ENCODE peak calls at places on chromosomes 12 and 14, in five cellular contexts. G is cardiac muscle cell, L is tibial artery, Y is brain microvascular endothelial cell, J is esophagus squamous epithelium. W is an unnamed sample.

GRCh38 chr14:35420036-35420811 is 15.7 kb upstream of the NFKBIA start:
- DNase-seq in G (peak; percentile 50), Y (no peak), J (no peak), L (no peak), W (no peak)

GRCh38 chr12:66804555-66804954 is 125.7 kb upstream of the GRIP1 start:
- DNase-seq in Y (no peak), J (no peak), L (no peak), G (no peak), W (no peak)

GRCh38 chr12:67410667-67411067 is 141.5 kb downstream of the CAND1 start:
- DNase-seq in J (no peak), G (peak; percentile 39), Y (no peak), L (no peak), W (peak; percentile 32)

GRCh38 chr14:35201066-35201465 is 78.7 kb downstream of the PRORP start:
- DNase-seq in G (no peak), Y (no peak), L (no peak), J (no peak), W (no peak)

GRCh38 chr12:85468356-85469157 is 188.5 kb downstream of the ALX1 start:
- DNase-seq in Y (peak; percentile 63), J (no peak), G (peak; percentile 76), L (peak; percentile 56), W (peak; percentile 59)

GRCh38 chr12:82620917-82621316 is 65.8 kb upstream of the TMTC2 start:
- DNase-seq in G (no peak), J (no peak), L (no peak), Y (no peak), W (no peak)

GRCh38 chr14:70808023-70808401 is 1.3 kb downstream of the MAP3K9 start:
- DNase-seq in L (no peak), G (no peak), Y (no peak), J (no peak), W (peak; percentile 55)

GRCh38 chr14:88599761-88600439 is 37.1 kb downstream of the ZC3H14 start:
- DNase-seq in L (no peak), G (no peak), Y (no peak), J (no peak), W (no peak)

GRCh38 chr12:66598081-66598480 is 80.8 kb downstream of the GRIP1 start:
- DNase-seq in G (no peak), J (no peak), Y (no peak), L (no peak), W (no peak)

GRCh38 chr14:74965770-74966153 is 10.4 kb upstream of the PGF start:
- DNase-seq in Y (no peak), L (no peak), G (peak; percentile 29), J (no peak), W (no peak)

GRCh38 chr12:49970030-49970429 is 2.7 kb upstream of the AQP6 start:
- DNase-seq in J (no peak), G (no peak), Y (no peak), L (peak; percentile 46), W (no peak)

GRCh38 chr14:68659021-68659931 is 133.6 kb downstream of the ZFP36L1 start:
- DNase-seq in J (no peak), Y (no peak), G (peak; percentile 64), L (peak; percentile 59), W (no peak)

GRCh38 chr14:102255401-102256190 is 49.4 kb downstream of the MOK start:
- DNase-seq in L (no peak), J (no peak), G (peak; percentile 82), Y (no peak), W (no peak)

GRCh38 chr12:89883630-89884364 is 175.2 kb upstream of the ATP2B1 start:
- DNase-seq in G (peak; percentile 37), Y (no peak), J (no peak), L (no peak), W (no peak)

GRCh38 chr12:99043319-99043914 is 398.3 kb downstream of the APAF1 start:
- DNase-seq in G (peak; percentile 78), Y (peak; percentile 61), L (no peak), J (no peak), W (peak; percentile 74)

GRCh38 chr12:64618953-64619590 is 8.8 kb downstream of the RASSF3 start:
- DNase-seq in Y (peak; percentile 19), J (no peak), G (peak; percentile 83), L (no peak), W (no peak)

GRCh38 chr12:95443458-95443857 is 30.5 kb upstream of the METAP2 start:
- DNase-seq in Y (no peak), L (no peak), J (no peak), G (no peak), W (no peak)

GRCh38 chr12:6272300-6273208 is 37.9 kb upstream of the PLEKHG6 start:
- DNase-seq in G (no peak), Y (no peak), J (no peak), L (no peak), W (no peak)

GRCh38 chr12:68349083-68349700 is 17.0 kb upstream of the MDM1 start:
- DNase-seq in L (no peak), Y (no peak), J (no peak), G (no peak), W (no peak)

GRCh38 chr14:74794947-74795346 is 31.8 kb downstream of the YLPM1 start:
- DNase-seq in L (no peak), J (no peak), Y (no peak), G (no peak), W (no peak)

GRCh38 chr12:85280138-85280983 is at the start of gene ALX1:
- DNase-seq in J (no peak), L (peak; percentile 70), Y (peak; percentile 60), G (peak; percentile 17), W (no peak)

GRCh38 chr14:91647817-91648216 is 84.1 kb downstream of the CATSPERB start:
- DNase-seq in G (no peak), J (no peak), Y (no peak), L (no peak), W (no peak)

GRCh38 chr14:91654836-91655235 is 77.0 kb downstream of the CATSPERB start:
- DNase-seq in G (no peak), L (no peak), Y (no peak), J (no peak), W (no peak)

GRCh38 chr14:91649930-91650329 is 82.0 kb downstream of the CATSPERB start:
- DNase-seq in L (no peak), Y (peak; percentile 43), J (no peak), G (peak; percentile 52), W (peak; percentile 19)
- TF ChIP-seq CTCF in L (peak; percentile 52), Y (peak; percentile 38), J (peak; percentile 61), G (peak; percentile 37), W (peak; percentile 67)

DNA sequence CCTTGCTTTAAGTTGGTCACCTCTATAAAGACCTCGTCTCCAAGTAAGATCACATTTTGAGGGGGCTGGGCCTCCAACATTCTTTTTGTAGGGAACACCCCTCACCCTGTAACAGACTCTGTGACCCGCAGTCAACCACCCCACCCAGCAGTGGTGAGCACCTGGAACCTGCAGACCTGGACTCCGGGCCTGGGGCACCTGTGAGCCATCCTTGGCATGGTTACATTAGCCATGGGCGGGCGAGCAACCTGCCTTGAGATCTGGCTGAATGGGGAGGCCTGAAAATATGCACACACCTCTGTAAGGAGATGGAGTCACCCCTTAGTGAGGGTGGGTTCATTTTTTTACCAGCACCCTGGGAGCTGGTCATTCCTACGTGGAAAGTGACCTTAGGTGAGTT is 95.3 kb downstream of the RIMBP2 start:
- DNase-seq in L (peak; percentile 40), Y (no peak), G (no peak), J (no peak), W (no peak)
- H3K27ac ChIP-seq in L (no peak overlapping the region), Y (no peak overlapping the region), G (no peak overlapping the region), J (no peak overlapping the region), W (no peak overlapping the region)

GRCh38 chr14:56005580-56006053 is 112.6 kb upstream of the PELI2 start:
- DNase-seq in Y (peak; percentile 5), G (peak; percentile 62), J (no peak), L (no peak), W (no peak)
- H3K4me3 ChIP-seq in Y (no peak overlapping the region), G (no peak overlapping the region), J (no peak overlapping the region), L (peak overlapping the region; percentile 35), W (no peak overlapping the region)

GRCh38 chr12:91343010-91343409 is 160.4 kb upstream of the DCN start:
- DNase-seq in J (no peak), L (no peak), G (no peak), Y (no peak), W (no peak)
- TF ChIP-seq CTCF in J (no peak), L (no peak), G (no peak), Y (no peak), W (no peak)

DNA sequence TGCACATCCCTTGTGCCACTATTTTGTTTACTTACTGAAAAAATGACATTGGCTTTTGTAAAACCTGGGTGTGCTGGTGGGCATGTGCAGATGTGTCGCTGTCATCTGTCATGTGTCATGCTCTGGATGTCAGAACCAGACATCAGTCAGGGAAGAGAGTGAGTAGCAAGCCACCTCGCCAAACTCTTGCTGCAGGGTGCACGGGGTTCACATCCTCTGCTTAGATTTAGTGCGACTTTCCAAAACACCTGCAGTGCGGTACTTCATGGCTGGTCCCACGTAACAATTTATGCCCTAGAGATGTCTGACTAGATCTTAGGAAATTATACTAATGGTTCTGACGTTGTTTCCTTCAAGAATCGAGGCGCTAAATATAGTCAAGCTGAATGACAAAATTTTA is 106.7 kb downstream of the CRADD start:
- DNase-seq in Y (no peak), G (no peak), L (no peak), J (no peak), W (no peak)
- H3K27ac ChIP-seq in Y (peak overlapping the region; percentile 95), G (peak overlapping the region; percentile 50), L (peak overlapping the region; percentile 72), J (peak overlapping the region; percentile 85), W (no peak overlapping the region)

GRCh38 chr14:58635041-58635440 is 2.7 kb upstream of the DACT1 start:
- DNase-seq in Y (no peak), L (no peak), G (no peak), J (no peak), W (no peak)
- H3K4me3 ChIP-seq in Y (no peak overlapping the region), L (peak overlapping the region; percentile 10), G (peak overlapping the region; percentile 0), J (no peak overlapping the region), W (no peak overlapping the region)

GRCh38 chr12:101759396-101760047 is 20.3 kb upstream of the SYCP3 start:
- DNase-seq in J (no peak), G (peak; percentile 50), Y (peak; percentile 16), L (no peak), W (no peak)
- TF ChIP-seq CTCF in J (peak; percentile 74), G (peak; percentile 79), Y (peak; percentile 73), L (peak; percentile 69), W (peak; percentile 66)

GRCh38 chr14:76686646-76687045 is 74.6 kb upstream of the VASH1 start:
- DNase-seq in Y (no peak), J (no peak), G (no peak), L (no peak), W (no peak)
- H3K27ac ChIP-seq in Y (no peak overlapping the region), J (no peak overlapping the region), G (no peak overlapping the region), L (no peak overlapping the region), W (no peak overlapping the region)

DNA sequence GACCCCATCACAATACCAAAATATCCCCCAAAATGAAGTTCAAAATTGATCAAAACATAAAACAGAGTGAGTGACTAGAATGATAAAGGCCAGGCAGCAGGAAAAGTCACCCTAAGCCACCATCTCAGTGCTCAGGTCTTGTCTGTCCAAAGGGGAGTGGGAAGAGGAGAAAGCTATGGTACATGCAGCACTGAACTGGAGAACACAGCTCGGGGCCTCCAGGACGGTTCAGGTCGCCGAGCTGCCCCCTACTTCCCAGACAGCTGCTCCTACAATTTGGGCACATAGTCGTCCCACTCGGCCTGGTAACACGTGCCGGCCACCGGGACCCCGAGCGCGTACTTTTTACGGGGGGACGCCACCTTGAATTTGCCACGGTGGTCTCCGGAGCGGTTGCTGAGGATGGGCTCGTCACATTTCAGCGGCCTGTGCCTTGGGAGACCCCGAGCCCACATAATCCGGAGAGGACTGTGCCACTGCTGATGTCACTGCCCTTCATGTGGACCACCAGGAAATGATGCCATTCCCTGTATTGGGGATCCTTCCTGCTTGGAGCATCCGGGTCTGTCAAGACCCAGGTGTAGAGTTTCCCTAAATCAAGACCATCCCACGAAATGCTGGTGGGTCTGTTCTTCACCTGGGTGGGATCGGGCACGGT is 31.6 kb downstream of the AK7 start:
- DNase-seq in L (no peak), G (no peak), J (no peak), Y (no peak), W (no peak)
- H3K4me3 ChIP-seq in L (peak overlapping the region; percentile 39), G (no peak overlapping the region), J (peak overlapping the region; percentile 28), Y (peak overlapping the region; percentile 48), W (no peak overlapping the region)

W was measured in body of pancreas.